ENCODE peak calls at places on chromosomes 2 and 18, in four cellular contexts. K is ascending aorta, U is astrocyte, E is thyroid gland. M is an unnamed sample. For H3K36me3, the result is how much of the 10 kb centered on the place peaks cover.

GRCh38 chr18:10543277-10543676 is 17.4 kb downstream of the NAPG start:
- DNase-seq in K (no peak), U (peak), E (no peak), M (no peak)

GRCh38 chr2:20698916-20699613 is 32.1 kb downstream of the GDF7 start:
- DNase-seq in U (no peak), K (no peak), E (no peak), M (no peak)

GRCh38 chr2:128305555-128306080 is 13.1 kb downstream of the HS6ST1 start:
- DNase-seq in E (no peak), U (no peak), K (no peak), M (no peak)

GRCh38 chr2:48424356-48424755 is 105.6 kb upstream of the STON1 start:
- DNase-seq in U (no peak), K (no peak), E (no peak), M (no peak)

GRCh38 chr18:63477972-63478371 is 1.2 kb downstream of the SERPINB5 start:
- DNase-seq in U (no peak), E (no peak), K (no peak), M (no peak)

GRCh38 chr2:240431276-240431662 is 4.2 kb upstream of the GPC1 start:
- DNase-seq in K (peak), U (no peak), E (no peak), M (no peak)

GRCh38 chr2:109289011-109289410 is 160.0 kb downstream of the SH3RF3 start:
- DNase-seq in K (no peak), U (no peak), E (no peak), M (no peak)

GRCh38 chr2:25383806-25384205 is 42.1 kb upstream of the DNMT3A start:
- DNase-seq in U (no peak), K (no peak), E (no peak), M (no peak)

DNA sequence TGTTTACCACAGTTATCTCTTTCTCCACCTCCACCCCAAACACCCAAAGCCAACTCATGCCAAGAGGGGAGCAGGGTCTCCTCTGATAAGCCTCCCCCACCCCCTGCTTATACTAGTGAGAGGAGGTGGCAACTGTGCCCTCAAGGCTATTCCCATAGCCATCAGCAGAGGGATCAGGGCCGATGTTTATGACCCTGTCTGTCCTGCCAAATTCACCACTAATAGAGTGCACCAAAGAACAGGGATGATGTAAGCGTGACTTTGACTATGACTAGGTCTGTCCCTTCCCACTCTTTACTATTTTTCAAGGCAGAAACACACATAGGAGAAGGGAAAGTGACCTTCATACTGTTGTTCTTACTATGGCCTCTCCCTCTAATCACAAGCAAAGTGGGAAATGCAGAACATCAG is 74.6 kb downstream of the CLHC1 start:
- DNase-seq in U (no peak), E (no peak), K (no peak), M (peak)
- TF ChIP-seq CTCF in U (no peak), E (no peak), K (no peak), M (no peak)

DNA sequence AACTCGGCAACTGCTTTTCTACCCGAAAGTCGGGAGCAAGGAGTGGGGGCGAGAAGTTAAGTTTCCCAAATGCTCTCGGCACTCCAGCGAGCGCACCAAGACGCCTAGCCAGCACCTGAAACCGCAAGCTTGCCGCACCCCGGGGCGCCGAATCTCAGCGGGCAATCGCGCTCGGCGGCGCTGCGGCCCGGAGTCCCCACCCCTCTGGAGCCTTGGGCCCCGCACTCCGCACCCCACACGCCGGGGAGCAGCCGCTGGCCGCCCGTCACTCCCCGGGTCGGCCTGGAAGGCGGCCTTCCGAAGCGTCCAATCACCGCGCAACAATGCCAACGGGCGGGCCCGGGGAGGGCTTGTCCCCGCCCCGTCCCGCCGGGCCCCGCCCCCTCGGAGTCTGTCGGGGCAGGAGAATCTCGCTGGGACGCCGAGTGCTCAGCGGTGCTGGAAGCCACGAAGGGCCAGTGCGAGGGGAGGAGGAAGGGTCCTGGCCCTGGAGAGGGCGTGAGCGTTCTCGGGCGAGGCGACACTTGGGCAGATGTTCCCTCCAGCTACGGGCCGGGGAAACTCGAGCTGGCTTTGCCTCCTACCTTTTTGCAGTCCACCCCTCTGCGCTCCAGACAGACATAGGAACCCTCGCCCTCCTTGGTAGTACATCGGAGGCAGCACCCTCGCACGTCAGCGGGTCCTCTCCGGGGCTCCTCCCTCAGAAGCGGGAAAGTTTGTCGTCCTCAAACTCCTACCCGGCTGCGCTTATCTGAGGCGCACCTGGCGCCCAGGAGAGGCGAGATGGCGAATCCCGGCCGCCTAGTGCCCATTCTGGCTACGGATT is 1.1 kb upstream of the ZBTB7C start:
- DNase-seq in U (peak), E (peak), K (peak), M (peak)
- H3K4me3 ChIP-seq in U (peak), E (peak), K (peak), M (peak)

GRCh38 chr2:46997884-46998283 is 82.3 kb upstream of the MCFD2 start:
- DNase-seq in U (no peak), E (no peak), K (no peak), M (no peak)
- H3K36me3 ChIP-seq in U (under half), E (under half), K (half or more), M (under half)

DNA sequence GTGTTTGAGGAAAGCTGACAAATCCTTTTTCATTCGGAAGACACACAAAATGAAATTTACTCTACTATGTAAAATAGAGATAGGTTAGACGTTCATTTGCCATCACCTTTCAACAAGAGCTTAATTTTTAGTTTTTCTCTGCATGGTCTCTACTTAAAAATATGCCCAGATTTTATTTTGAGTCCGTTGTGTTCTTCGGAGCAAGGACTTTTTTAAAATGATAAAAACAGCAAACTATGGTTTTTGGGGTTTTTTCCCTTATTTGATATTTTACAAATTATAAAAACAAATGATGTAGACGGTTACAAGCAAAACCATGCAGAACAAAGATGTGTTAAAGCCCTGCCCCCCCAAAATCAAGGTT is 53.3 kb upstream of the RBM44 start:
- DNase-seq in E (no peak), U (no peak), K (no peak), M (no peak)
- TF ChIP-seq CTCF in E (no peak), U (no peak), K (no peak), M (no peak)

GRCh38 chr2:152098033-152098797 is 629 bp downstream of the CACNB4 start:
- DNase-seq in K (no peak), U (no peak), E (peak), M (no peak)
- H3K4me3 ChIP-seq in K (peak), U (peak), E (peak), M (peak)

GRCh38 chr18:79925656-79925979 is 25.8 kb downstream of the SLC66A2 start:
- DNase-seq in U (no peak), E (no peak), K (no peak), M (no peak)
- H3K36me3 ChIP-seq in U (under half), E (under half), K (under half), M (under half)

DNA sequence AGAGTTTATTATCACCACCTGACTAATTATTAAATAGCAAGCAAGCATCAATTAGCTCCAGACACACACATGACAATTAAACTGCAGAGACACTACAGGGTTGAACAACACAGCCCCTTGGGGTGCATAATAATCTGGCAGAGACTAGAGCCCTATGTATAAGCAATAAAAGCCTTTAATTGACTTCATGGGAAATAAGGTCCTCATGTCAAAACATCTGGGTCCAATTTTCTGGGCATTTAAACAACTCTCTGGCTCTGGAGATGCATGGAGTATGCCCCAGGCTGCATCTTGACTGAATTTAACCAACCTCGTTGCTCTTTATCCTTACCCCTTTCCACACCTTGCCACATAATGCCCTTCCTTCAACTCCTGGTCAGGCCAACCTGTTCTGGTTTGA is 270.7 kb upstream of the THUMPD2 start:
- DNase-seq in U (no peak), K (no peak), E (no peak), M (no peak)
- TF ChIP-seq CTCF in U (no peak), K (no peak), E (no peak), M (no peak)